ENCODE peak calls at places on chromosome 19, in ten cellular contexts. F is EL; O is C1 segment of cervical spinal cord; T is stimulated activated CD8-positive, alpha-beta memory T cell treated with anti-CD3 and anti-CD28 coated beads, Interleukin-4, amount 100 ng/mL, for 24 hours; H is germinal center; Y is SK-MEL-5; A is hepatic stellate cell; J is activated CD4-positive, alpha-beta T cell treated with anti-CD3 and anti-CD28 coated beads, Interleukin-2, amount 50 U/mL, for 1 hour; Q is heart left ventricle; I is Daoy. W is an unnamed sample.

GRCh38 chr19:47012620-47013019 is 7.0 kb upstream of the NPAS1 start:
- DNase-seq in F (no peak), O (no peak), T (no peak), H (no peak), Y (no peak), A (no peak), J (no peak), Q (no peak), I (no peak), W (no peak)

GRCh38 chr19:10116085-10116865 is 3.4 kb downstream of the EIF3G start:
- DNase-seq in F (no peak), O (no peak), T (no peak), H (no peak), Y (no peak), A (no peak), J (no peak), Q (no peak), I (peak), W (no peak)

GRCh38 chr19:2081873-2082810 is 14.0 kb downstream of the MOB3A start:
- DNase-seq in F (no peak), O (no peak), T (no peak), H (peak), Y (no peak), A (no peak), J (no peak), Q (no peak), I (no peak), W (no peak)

GRCh38 chr19:13599681-13600080 is 93.4 kb upstream of the CACNA1A start:
- DNase-seq in F (no peak), O (no peak), T (no peak), H (no peak), Y (no peak), A (no peak), J (no peak), Q (no peak), I (no peak), W (no peak)

GRCh38 chr19:56678205-56678604 is 6.6 kb upstream of the ZNF835 start:
- DNase-seq in F (no peak), O (no peak), T (no peak), H (no peak), Y (no peak), A (no peak), J (no peak), Q (no peak), I (no peak), W (no peak)

GRCh38 chr19:16890461-16891184 is 1.8 kb downstream of the F2RL3 start:
- DNase-seq in F (no peak), O (no peak), T (no peak), H (no peak), Y (no peak), A (no peak), J (no peak), Q (no peak), I (no peak), W (no peak)

GRCh38 chr19:47663911-47664771 is 49.1 kb upstream of the EHD2 start:
- DNase-seq in F (peak), O (no peak), T (no peak), H (no peak), Y (peak), A (peak), J (no peak), Q (peak), I (peak), W (peak)

GRCh38 chr19:43934055-43934984 is 762 bp downstream of the ZNF45 start:
- DNase-seq in F (peak), O (no peak), T (no peak), H (peak), Y (no peak), A (peak), J (no peak), Q (no peak), I (peak), W (no peak)